ENCODE peak calls at places on chromosomes 3 and 15, in six cellular contexts. H, C, I, Y, X and T are unnamed samples.

GRCh38 chr3:169886671-169887070 is 16.9 kb upstream of the LRRC31 start:
- DNase-seq in H (peak; percentile 83), C (peak; percentile 88), I (no peak), Y (no peak), X (no peak), T (no peak)

GRCh38 chr3:178336336-178336735 is 199.9 kb upstream of the KCNMB2 start:
- DNase-seq in H (no peak), C (no peak), I (no peak), Y (no peak), X (no peak), T (no peak)

GRCh38 chr15:78951841-78952238 is 7.0 kb upstream of the CTSH start:
- DNase-seq in H (no peak), C (peak; percentile 64), I (no peak), Y (no peak), X (no peak), T (no peak)

GRCh38 chr15:81160312-81161214 is 26.5 kb downstream of the CFAP161 start:
- DNase-seq in H (no peak), C (no peak), I (no peak), Y (no peak), X (no peak), T (no peak)

GRCh38 chr3:42177801-42178150 is 86.6 kb downstream of the TRAK1 start:
- DNase-seq in H (no peak), C (no peak), I (no peak), Y (no peak), X (no peak), T (no peak)

GRCh38 chr3:41711656-41712055 is 250.2 kb downstream of the ULK4 start:
- DNase-seq in H (no peak), C (no peak), I (no peak), Y (no peak), X (no peak), T (no peak)

GRCh38 chr15:90957105-90957790 is 2.6 kb downstream of the RCCD1 start:
- DNase-seq in H (no peak), C (peak; percentile 42), I (no peak), Y (peak; percentile 82), X (no peak), T (no peak)

GRCh38 chr3:9121366-9121765 is 128.1 kb downstream of the SRGAP3 start:
- DNase-seq in H (no peak), C (no peak), I (no peak), Y (no peak), X (no peak), T (no peak)

GRCh38 chr3:177358968-177359600 is 161.8 kb upstream of the TBL1XR1 start:
- DNase-seq in H (peak; percentile 60), C (peak; percentile 41), I (no peak), Y (peak; percentile 86), X (no peak), T (peak; percentile 21)

GRCh38 chr3:55431041-55431440 is 56.1 kb downstream of the WNT5A start:
- DNase-seq in H (no peak), C (no peak), I (no peak), Y (no peak), X (no peak), T (no peak)

GRCh38 chr15:33293619-33294309 is 17.0 kb upstream of the RYR3 start:
- DNase-seq in H (no peak), C (no peak), I (no peak), Y (no peak), X (no peak), T (no peak)

GRCh38 chr15:33864360-33865075 is 103.8 kb upstream of the CHRM5 start:
- DNase-seq in H (no peak), C (no peak), I (no peak), Y (no peak), X (no peak), T (no peak)

GRCh38 chr15:51524376-51524775 is 98.2 kb downstream of the DMXL2 start:
- DNase-seq in H (no peak), C (no peak), I (no peak), Y (peak; percentile 15), X (no peak), T (no peak)
- TF ChIP-seq CTCF in H (no peak), C (no peak), I (no peak), Y (no peak), X (no peak), T (no peak)

GRCh38 chr3:129235310-129235917 is 14.0 kb upstream of the COPG1 start:
- DNase-seq in H (no peak), C (no peak), I (no peak), Y (no peak), X (no peak), T (no peak)
- H3K4me1 ChIP-seq in H (peaks cover 21% of the 10 kb centered on the region), C (no peaks in the 10 kb centered on the region), I (peaks cover 17% of the 10 kb centered on the region), Y (peaks cover 80% of the 10 kb centered on the region), X (no peaks in the 10 kb centered on the region), T (no peaks in the 10 kb centered on the region)

DNA sequence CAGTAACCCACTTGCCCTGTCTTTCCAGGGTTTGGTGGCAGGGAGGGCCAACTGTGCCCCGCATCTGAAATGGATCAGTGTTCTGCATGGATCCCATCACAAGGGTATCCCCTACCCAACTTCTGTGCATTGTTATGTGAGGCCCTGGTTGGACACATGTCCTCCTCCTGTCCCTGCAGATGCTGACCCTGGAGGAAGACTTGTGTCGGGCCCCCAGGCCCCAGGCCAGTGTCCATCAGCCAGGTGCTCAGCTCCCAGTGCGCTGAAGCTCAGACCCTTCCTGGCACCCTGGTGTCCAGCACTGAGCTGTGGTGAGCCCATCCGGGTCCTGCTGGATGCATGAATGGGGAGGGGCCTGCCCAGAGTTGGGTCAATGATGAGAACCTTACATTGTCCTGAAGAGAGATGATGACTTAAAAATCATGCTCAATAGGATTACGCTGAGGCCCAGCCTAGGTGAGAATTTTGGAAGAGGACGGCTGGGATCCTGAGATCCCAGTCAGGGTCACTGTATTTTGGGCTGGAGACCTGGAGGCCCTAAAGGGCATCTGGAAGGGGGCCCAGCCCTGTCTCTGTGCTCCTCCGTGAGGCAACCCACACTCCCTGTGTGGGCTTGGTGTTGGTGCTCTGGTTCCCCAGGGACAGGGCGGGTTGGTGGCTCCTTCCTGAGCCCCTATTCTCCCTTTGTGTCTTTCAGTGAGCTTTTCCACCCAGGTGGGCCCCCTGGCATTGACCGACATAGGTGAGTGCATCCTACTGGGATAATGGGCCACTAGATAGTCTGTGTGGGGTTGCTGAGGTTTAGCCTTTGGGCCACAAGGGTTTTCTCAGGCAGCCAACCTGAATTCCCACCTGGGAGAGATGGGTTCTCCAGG is 199.1 kb downstream of the UBE3A start:
- DNase-seq in H (peak; percentile 32), C (no peak), I (no peak), Y (peak; percentile 39), X (peak; percentile 1), T (no peak)
- H3K9me3 ChIP-seq in H (no peaks in the 10 kb centered on the region), C (peaks cover 97% of the 10 kb centered on the region), I (peaks cover 56% of the 10 kb centered on the region), Y (peaks cover 97% of the 10 kb centered on the region), X (no peaks in the 10 kb centered on the region), T (no peaks in the 10 kb centered on the region)

GRCh38 chr3:69567026-69567767 is 172.1 kb upstream of the MITF start:
- DNase-seq in H (no peak), C (no peak), I (no peak), Y (no peak), X (no peak), T (no peak)

GRCh38 chr3:69566256-69566655 is 173.0 kb upstream of the MITF start:
- DNase-seq in H (no peak), C (no peak), I (no peak), Y (no peak), X (no peak), T (no peak)

GRCh38 chr3:69568458-69568857 is 170.8 kb upstream of the MITF start:
- DNase-seq in H (no peak), C (no peak), I (no peak), Y (no peak), X (no peak), T (no peak)

GRCh38 chr3:69568926-69569325 is 170.3 kb upstream of the MITF start:
- DNase-seq in H (no peak), C (no peak), I (no peak), Y (no peak), X (no peak), T (no peak)

GRCh38 chr3:69569520-69569919 is 169.7 kb upstream of the MITF start:
- DNase-seq in H (no peak), C (no peak), I (no peak), Y (no peak), X (no peak), T (no peak)
- TF ChIP-seq CTCF in H (no peak), C (no peak), I (no peak), Y (no peak), X (no peak), T (no peak)

GRCh38 chr15:41948499-41948898 is 23.9 kb downstream of the EHD4 start:
- DNase-seq in H (no peak), C (no peak), I (no peak), Y (no peak), X (no peak), T (no peak)
- H3K4me1 ChIP-seq in H (peaks cover 58% of the 10 kb centered on the region), C (peaks cover 15% of the 10 kb centered on the region), I (peaks cover 36% of the 10 kb centered on the region), Y (peaks cover 31% of the 10 kb centered on the region), X (peaks cover 70% of the 10 kb centered on the region), T (no peaks in the 10 kb centered on the region)

GRCh38 chr3:53974314-53974713 is 82.7 kb upstream of the SELENOK start:
- DNase-seq in H (no peak), C (no peak), I (no peak), Y (no peak), X (no peak), T (no peak)
- H3K9me3 ChIP-seq in H (peaks cover 7% of the 10 kb centered on the region), C (peaks cover 38% of the 10 kb centered on the region), I (no peaks in the 10 kb centered on the region), Y (peaks cover 25% of the 10 kb centered on the region), X (no peaks in the 10 kb centered on the region), T (peaks cover 6% of the 10 kb centered on the region)

DNA sequence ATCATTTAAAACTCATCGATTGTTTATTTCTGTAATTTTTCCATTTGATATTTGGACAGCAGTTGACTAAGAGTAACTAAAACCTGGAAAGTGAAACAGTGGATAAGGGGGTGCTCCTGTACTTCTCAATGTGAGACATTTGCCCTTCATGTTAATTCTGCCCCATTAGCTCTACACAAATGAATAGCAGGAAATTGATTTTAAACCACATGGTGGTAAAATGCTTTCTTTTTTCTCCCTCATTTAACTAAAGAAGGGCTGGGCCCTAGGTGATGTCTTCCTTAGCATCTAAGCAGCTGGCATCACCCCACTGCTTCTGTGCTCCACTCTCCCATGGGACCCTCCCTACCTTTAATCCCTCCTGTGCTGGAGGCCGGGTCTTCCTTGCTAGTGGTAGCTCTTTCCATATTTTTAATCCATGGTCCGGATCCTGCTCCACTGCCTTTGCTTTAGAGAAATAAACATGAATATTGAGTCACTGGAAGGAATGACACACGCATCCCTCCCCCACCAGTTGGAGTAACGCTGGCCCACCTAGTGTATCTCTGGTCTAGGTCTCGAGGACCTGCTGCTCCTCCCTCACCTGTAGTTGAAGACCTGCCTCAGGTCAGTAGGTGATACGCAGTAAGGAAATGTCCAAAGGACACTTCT is 30.2 kb upstream of the LAMP3 start:
- DNase-seq in H (no peak), C (no peak), I (no peak), Y (no peak), X (no peak), T (no peak)
- TF ChIP-seq CTCF in H (no peak), C (no peak), I (no peak), Y (no peak), X (no peak), T (no peak)